ENCODE peak calls at places on chromosome 4, in eight cellular contexts. One of them, this sample, is unnamed.

GRCh38 chr4:154982187-154983047 is 201.3 kb downstream of the RBM46 start:
- DNase-seq in NCI-H524: no peak
- DNase-seq in GM18507: no peak
- DNase-seq in GOT3: no peak
- DNase-seq in lower leg skin: peak
- DNase-seq in retinal pigment epithelial cell: peak
- DNase-seq in T-helper 2 cell: no peak
- DNase-seq in central memory CD4-positive, alpha-beta T cell: no peak
- DNase-seq in this sample: no peak

GRCh38 chr4:25235401-25235800 is 1.6 kb downstream of the PI4K2B start:
- DNase-seq in T-helper 2 cell: no peak
- DNase-seq in GOT3: no peak
- DNase-seq in central memory CD4-positive, alpha-beta T cell: no peak
- DNase-seq in lower leg skin: no peak
- DNase-seq in retinal pigment epithelial cell: no peak
- DNase-seq in GM18507: no peak
- DNase-seq in NCI-H524: no peak
- DNase-seq in this sample: no peak

GRCh38 chr4:2255501-2256155 is 6.3 kb downstream of the MXD4 start:
- DNase-seq in GM18507: no peak
- DNase-seq in central memory CD4-positive, alpha-beta T cell: no peak
- DNase-seq in retinal pigment epithelial cell: no peak
- DNase-seq in NCI-H524: no peak
- DNase-seq in T-helper 2 cell: no peak
- DNase-seq in GOT3: no peak
- DNase-seq in lower leg skin: peak
- DNase-seq in this sample: peak

GRCh38 chr4:36026348-36026747 is 218.0 kb downstream of the ARAP2 start:
- DNase-seq in T-helper 2 cell: no peak
- DNase-seq in central memory CD4-positive, alpha-beta T cell: no peak
- DNase-seq in GOT3: no peak
- DNase-seq in GM18507: no peak
- DNase-seq in NCI-H524: no peak
- DNase-seq in retinal pigment epithelial cell: no peak
- DNase-seq in lower leg skin: no peak
- DNase-seq in this sample: no peak

GRCh38 chr4:112196446-112196845 is 35.1 kb upstream of the AP1AR start:
- DNase-seq in central memory CD4-positive, alpha-beta T cell: no peak
- DNase-seq in GM18507: no peak
- DNase-seq in retinal pigment epithelial cell: no peak
- DNase-seq in NCI-H524: peak
- DNase-seq in T-helper 2 cell: no peak
- DNase-seq in lower leg skin: no peak
- DNase-seq in GOT3: no peak
- DNase-seq in this sample: no peak

GRCh38 chr4:190020790-190021717 is 6.0 kb downstream of the FRG2 start:
- DNase-seq in central memory CD4-positive, alpha-beta T cell: peak
- DNase-seq in T-helper 2 cell: no peak
- DNase-seq in GM18507: no peak
- DNase-seq in GOT3: no peak
- DNase-seq in NCI-H524: no peak
- DNase-seq in retinal pigment epithelial cell: no peak
- DNase-seq in lower leg skin: peak
- DNase-seq in this sample: peak

GRCh38 chr4:142901166-142901662 is 55.1 kb upstream of the INPP4B start:
- DNase-seq in GM18507: no peak
- DNase-seq in central memory CD4-positive, alpha-beta T cell: no peak
- DNase-seq in NCI-H524: no peak
- DNase-seq in GOT3: no peak
- DNase-seq in lower leg skin: no peak
- DNase-seq in T-helper 2 cell: no peak
- DNase-seq in retinal pigment epithelial cell: no peak
- DNase-seq in this sample: no peak

GRCh38 chr4:151184523-151185458 is 85.4 kb downstream of the RPS3A start:
- DNase-seq in T-helper 2 cell: no peak
- DNase-seq in GOT3: no peak
- DNase-seq in lower leg skin: no peak
- DNase-seq in retinal pigment epithelial cell: no peak
- DNase-seq in central memory CD4-positive, alpha-beta T cell: no peak
- DNase-seq in NCI-H524: no peak
- DNase-seq in GM18507: no peak
- DNase-seq in this sample: no peak

GRCh38 chr4:83255584-83255983 is 29.0 kb downstream of the COQ2 start:
- DNase-seq in NCI-H524: no peak
- DNase-seq in retinal pigment epithelial cell: peak
- DNase-seq in GM18507: no peak
- DNase-seq in central memory CD4-positive, alpha-beta T cell: no peak
- DNase-seq in GOT3: no peak
- DNase-seq in T-helper 2 cell: no peak
- DNase-seq in lower leg skin: no peak
- DNase-seq in this sample: no peak

GRCh38 chr4:143406523-143406922 is 69.8 kb downstream of the GAB1 start:
- DNase-seq in GM18507: no peak
- DNase-seq in GOT3: no peak
- DNase-seq in lower leg skin: no peak
- DNase-seq in T-helper 2 cell: no peak
- DNase-seq in NCI-H524: no peak
- DNase-seq in central memory CD4-positive, alpha-beta T cell: no peak
- DNase-seq in retinal pigment epithelial cell: no peak
- DNase-seq in this sample: no peak

GRCh38 chr4:168092176-168092712 is at the start of gene ANXA10:
- DNase-seq in GM18507: no peak
- DNase-seq in central memory CD4-positive, alpha-beta T cell: no peak
- DNase-seq in NCI-H524: no peak
- DNase-seq in lower leg skin: no peak
- DNase-seq in GOT3: no peak
- DNase-seq in T-helper 2 cell: no peak
- DNase-seq in retinal pigment epithelial cell: no peak
- DNase-seq in this sample: no peak

GRCh38 chr4:6506616-6507140 is 34.3 kb upstream of the PPP2R2C start:
- DNase-seq in GM18507: no peak
- DNase-seq in retinal pigment epithelial cell: no peak
- DNase-seq in lower leg skin: peak
- DNase-seq in central memory CD4-positive, alpha-beta T cell: no peak
- DNase-seq in T-helper 2 cell: no peak
- DNase-seq in GOT3: no peak
- DNase-seq in NCI-H524: no peak
- DNase-seq in this sample: no peak

GRCh38 chr4:62881901-62882300 is 1527.3 kb downstream of the TECRL start:
- DNase-seq in NCI-H524: no peak
- DNase-seq in lower leg skin: no peak
- DNase-seq in GOT3: no peak
- DNase-seq in central memory CD4-positive, alpha-beta T cell: no peak
- DNase-seq in T-helper 2 cell: no peak
- DNase-seq in GM18507: no peak
- DNase-seq in retinal pigment epithelial cell: peak
- DNase-seq in this sample: no peak

This sample was measured in B cell.